ENCODE peak calls at places on chromosomes 4 and X, in six cellular contexts. V is stimulated activated CD4-positive, alpha-beta T cell treated with anti-CD3 and anti-CD28 coated beads, Interleukin-2, amount 100 ng/mL, for 48 hours; S is GM19239; M is mammary epithelial cell; T is naive B cell; R is cardiac muscle cell. I is an unnamed sample.

GRCh38 chrX:120452131-120452530 is 17.0 kb downstream of the LAMP2 start:
- DNase-seq in S (no peak), V (no peak), T (no peak), R (peak; percentile 48), M (no peak), I (peak; percentile 23)

GRCh38 chrX:39905475-39905889 is 192.3 kb downstream of the BCOR start:
- DNase-seq in R (peak; percentile 50), V (no peak), S (no peak), T (no peak), M (no peak), I (no peak)

GRCh38 chr4:178311992-178312391 is 869.8 kb upstream of the AGA start:
- DNase-seq in S (no peak), T (no peak), V (no peak), R (no peak), M (no peak), I (no peak)

GRCh38 chr4:700587-701264 is 4.9 kb upstream of the PCGF3 start:
- DNase-seq in R (no peak), M (no peak), S (no peak), V (no peak), T (no peak), I (no peak)

GRCh38 chr4:1210971-1211370 is 38.0 kb downstream of the CTBP1 start:
- DNase-seq in T (no peak), V (no peak), R (no peak), M (no peak), S (no peak), I (no peak)

GRCh38 chr4:158964728-158965124 is 138.2 kb upstream of the RAPGEF2 start:
- DNase-seq in M (no peak), V (no peak), S (no peak), R (no peak), T (no peak), I (no peak)

GRCh38 chr4:151218343-151218742 is 58.6 kb upstream of the PRSS48 start:
- DNase-seq in T (no peak), S (no peak), V (no peak), R (peak; percentile 59), M (no peak), I (no peak)

GRCh38 chrX:78658851-78659744 is at the start of gene RTL3:
- DNase-seq in M (peak; percentile 44), R (peak; percentile 82), S (no peak), V (no peak), T (no peak), I (no peak)

GRCh38 chrX:28312965-28313364 is 274.3 kb upstream of the IL1RAPL1 start:
- DNase-seq in T (no peak), S (no peak), V (no peak), R (no peak), M (no peak), I (no peak)

GRCh38 chr4:137361756-137362470 is 170.4 kb downstream of the PCDH18 start:
- DNase-seq in S (no peak), M (no peak), V (no peak), T (no peak), R (no peak), I (no peak)

GRCh38 chrX:69014200-69014599 is 151.1 kb downstream of the PJA1 start:
- DNase-seq in T (no peak), V (no peak), M (peak; percentile 17), S (no peak), R (peak; percentile 90), I (no peak)

GRCh38 chr4:101294591-101294990 is 52.7 kb downstream of the PPP3CA start:
- DNase-seq in V (no peak), M (no peak), S (no peak), R (peak; percentile 47), T (no peak), I (no peak)

GRCh38 chr4:3384771-3385701 is 56.7 kb upstream of the HGFAC start:
- DNase-seq in R (no peak), T (no peak), S (no peak), V (no peak), M (peak; percentile 89), I (no peak)

GRCh38 chr4:149234798-149235197 is 580.8 kb downstream of the IQCM start:
- DNase-seq in M (no peak), R (no peak), S (no peak), T (no peak), V (no peak), I (no peak)

GRCh38 chr4:22427676-22428075 is 88.2 kb downstream of the ADGRA3 start:
- DNase-seq in M (no peak), R (no peak), V (no peak), T (no peak), S (no peak), I (no peak)

GRCh38 chr4:94595880-94596483 is 144.2 kb downstream of the PDLIM5 start:
- DNase-seq in V (no peak), M (peak; percentile 34), R (peak; percentile 74), S (peak; percentile 2), T (peak; percentile 16), I (peak; percentile 28)

GRCh38 chrX:69079278-69079677 is 86.0 kb downstream of the PJA1 start:
- DNase-seq in T (no peak), R (peak; percentile 34), V (no peak), S (no peak), M (no peak), I (no peak)

GRCh38 chrX:152405561-152405960 is 45.6 kb downstream of the GABRA3 start:
- DNase-seq in S (no peak), V (no peak), R (no peak), M (peak; percentile 1), T (no peak), I (no peak)

GRCh38 chrX:95974885-95975284 is 709.8 kb upstream of the DIAPH2 start:
- DNase-seq in V (no peak), M (no peak), S (no peak), T (no peak), R (no peak), I (no peak)

GRCh38 chrX:20829665-20830481 is 544.3 kb upstream of the CNKSR2 start:
- DNase-seq in R (peak; percentile 13), M (peak; percentile 54), S (no peak), T (no peak), V (no peak), I (no peak)

GRCh38 chrX:101369687-101370086 is 16.3 kb downstream of the BTK start:
- DNase-seq in M (no peak), T (no peak), R (no peak), V (no peak), S (no peak), I (no peak)

GRCh38 chrX:51461053-51462050 is 35.0 kb downstream of the NUDT11 start:
- DNase-seq in V (no peak), M (peak; percentile 16), T (peak; percentile 31), S (no peak), R (peak; percentile 50), I (peak; percentile 16)